ENCODE peak calls at places on chromosomes 16 and 17, in nine cellular contexts. U is HEK293T, G is stomach, K is amniotic stem cell, L is astrocyte of the spinal cord, Y is OCI-M1, N is HFFc6, E is osteocyte, D is ovary. H is an unnamed sample.

GRCh38 chr16:72508196-72508595 is 336.2 kb upstream of the PMFBP1 start:
- DNase-seq in K (no peak), D (no peak), U (no peak), E (no peak), Y (no peak), L (peak), N (peak), G (no peak), H (peak)

GRCh38 chr17:65495255-65496060 is 66.0 kb downstream of the AXIN2 start:
- DNase-seq in U (no peak), N (no peak), G (no peak), Y (no peak), E (no peak), L (peak), K (no peak), D (no peak), H (no peak)

GRCh38 chr16:10964039-10964890 is 19.9 kb downstream of the CLEC16A start:
- DNase-seq in K (peak), D (peak), L (peak), U (peak), Y (peak), G (peak), N (peak), E (peak), H (peak)

GRCh38 chr17:73544333-73544732 is 99.9 kb downstream of the SDK2 start:
- DNase-seq in Y (no peak), G (no peak), U (no peak), L (no peak), E (no peak), K (no peak), D (no peak), N (no peak), H (no peak)

GRCh38 chr17:36921131-36921851 is 16.0 kb upstream of the LHX1 start:
- DNase-seq in D (no peak), Y (no peak), U (no peak), K (no peak), E (no peak), N (peak), L (peak), G (peak), H (peak)

GRCh38 chr16:72291531-72291981 is 119.6 kb upstream of the PMFBP1 start:
- DNase-seq in K (peak), U (no peak), Y (no peak), E (no peak), D (no peak), N (peak), G (no peak), L (peak), H (peak)

GRCh38 chr17:10589553-10590145 is 40.2 kb upstream of the MYH2 start:
- DNase-seq in K (no peak), N (no peak), E (no peak), L (no peak), G (no peak), Y (no peak), U (no peak), D (no peak), H (no peak)

GRCh38 chr16:50737420-50737959 is 4.4 kb upstream of the CYLD start:
- DNase-seq in L (no peak), U (no peak), Y (no peak), N (no peak), K (no peak), D (no peak), E (no peak), G (no peak), H (peak)

GRCh38 chr16:89003831-89004208 is 26.8 kb upstream of the CBFA2T3 start:
- DNase-seq in L (no peak), U (no peak), G (no peak), N (no peak), E (no peak), Y (no peak), D (no peak), K (no peak), H (no peak)

GRCh38 chr17:81207610-81208581 is 14.9 kb downstream of the CEP131 start:
- DNase-seq in E (no peak), L (no peak), K (no peak), N (no peak), Y (no peak), U (no peak), D (no peak), G (no peak), H (no peak)

GRCh38 chr17:52376137-52376536 is 217.6 kb upstream of the CA10 start:
- DNase-seq in K (no peak), G (no peak), U (no peak), Y (no peak), L (no peak), D (no peak), E (no peak), N (no peak), H (no peak)

GRCh38 chr17:1834378-1835149 is 4.8 kb downstream of the RPA1 start:
- DNase-seq in L (no peak), K (no peak), E (no peak), D (no peak), Y (no peak), U (no peak), G (no peak), N (no peak), H (no peak)

GRCh38 chr17:48030531-48030930 is 7.1 kb downstream of the COPZ2 start:
- DNase-seq in L (peak), E (no peak), U (no peak), D (peak), N (no peak), G (no peak), Y (no peak), K (no peak), H (no peak)

GRCh38 chr17:77916771-77917481 is 41.6 kb upstream of the TNRC6C start:
- DNase-seq in N (no peak), E (no peak), D (no peak), K (no peak), L (no peak), G (no peak), U (no peak), Y (peak), H (no peak)

GRCh38 chr17:31508310-31509094 is 117.0 kb downstream of the RAB11FIP4 start:
- DNase-seq in N (no peak), L (no peak), U (no peak), E (no peak), K (no peak), D (no peak), Y (peak), G (peak), H (peak)

GRCh38 chr16:30152517-30152916 is 29.5 kb upstream of the MAPK3 start:
- DNase-seq in N (no peak), E (no peak), Y (no peak), U (no peak), K (no peak), L (no peak), D (no peak), G (no peak), H (no peak)

GRCh38 chr16:52537463-52537862 is 9.5 kb downstream of the TOX3 start:
- DNase-seq in D (no peak), U (no peak), E (no peak), Y (no peak), K (no peak), L (no peak), N (no peak), G (peak), H (no peak)

GRCh38 chr16:20638711-20639335 is 58.7 kb downstream of the ACSM1 start:
- DNase-seq in D (no peak), U (no peak), Y (no peak), N (no peak), L (no peak), K (no peak), E (no peak), G (no peak), H (no peak)

GRCh38 chr17:7982666-7983065 is 19.7 kb upstream of the GUCY2D start:
- DNase-seq in Y (peak), E (no peak), N (peak), L (peak), K (no peak), U (no peak), G (no peak), D (no peak), H (peak)

GRCh38 chr16:83835972-83836566 is 28.3 kb downstream of the HSBP1 start:
- DNase-seq in N (peak), G (no peak), U (no peak), K (peak), L (peak), E (no peak), D (no peak), Y (peak), H (peak)

GRCh38 chr16:10729649-10730048 is 14.0 kb upstream of the NUBP1 start:
- DNase-seq in G (no peak), Y (no peak), L (peak), N (peak), U (no peak), D (no peak), K (peak), E (no peak), H (peak)

GRCh38 chr17:64084940-64085649 is 44.8 kb downstream of the ERN1 start:
- DNase-seq in D (no peak), G (no peak), E (no peak), L (no peak), U (no peak), Y (no peak), K (no peak), N (no peak), H (no peak)

GRCh38 chr17:40879026-40879425 is 6.0 kb downstream of the KRT20 start:
- DNase-seq in K (no peak), D (no peak), N (no peak), U (no peak), G (no peak), E (no peak), Y (no peak), L (no peak), H (no peak)

GRCh38 chr16:24990803-24991202 is 24.4 kb downstream of the ARHGAP17 start:
- DNase-seq in N (no peak), Y (no peak), D (no peak), U (no peak), K (no peak), G (no peak), L (no peak), E (no peak), H (no peak)

GRCh38 chr16:15950167-15950854 is 895 bp downstream of the ABCC1 start:
- DNase-seq in D (peak), U (peak), L (peak), N (peak), K (no peak), E (no peak), Y (peak), G (peak), H (peak)

GRCh38 chr17:16417896-16418683 is 2.7 kb downstream of the TRPV2 start:
- DNase-seq in Y (no peak), G (no peak), K (no peak), U (no peak), L (no peak), E (no peak), D (no peak), N (no peak), H (peak)

GRCh38 chr17:2364132-2365116 is 27.1 kb downstream of the SGSM2 start:
- DNase-seq in Y (no peak), D (no peak), K (no peak), L (no peak), N (no peak), E (no peak), U (no peak), G (no peak), H (no peak)

GRCh38 chr17:40327244-40327666 is 18.3 kb downstream of the RARA start:
- DNase-seq in E (no peak), K (no peak), N (no peak), Y (no peak), G (no peak), L (no peak), U (no peak), D (no peak), H (no peak)